ENCODE peak calls at places on chromosomes 11 and 22, in four cellular contexts. L, Q, S and G are unnamed samples.

GRCh38 chr11:31641477-31642062 is 132.0 kb downstream of the ELP4 start:
- DNase-seq in L (peak), Q (no peak), S (peak), G (peak)

GRCh38 chr11:94557391-94557790 is 9.8 kb upstream of the PIWIL4 start:
- DNase-seq in L (no peak), Q (no peak), S (no peak), G (no peak)

GRCh38 chr11:8047382-8047781 is 33.6 kb upstream of the TUB start:
- DNase-seq in L (no peak), Q (no peak), S (no peak), G (no peak)

GRCh38 chr11:22703040-22703439 is 36.6 kb downstream of the GAS2 start:
- DNase-seq in L (no peak), Q (peak), S (peak), G (no peak)

GRCh38 chr11:66045177-66045639 is 3.8 kb downstream of the GAL3ST3 start:
- DNase-seq in L (peak), Q (no peak), S (peak), G (peak)

GRCh38 chr22:31055322-31056159 is 25.6 kb upstream of the SMTN start:
- DNase-seq in L (no peak), Q (no peak), S (peak), G (no peak)

GRCh38 chr22:23696326-23696851 is 5.6 kb downstream of the RGL4 start:
- DNase-seq in L (no peak), Q (peak), S (no peak), G (no peak)

GRCh38 chr11:86179646-86180064 is 64.9 kb upstream of the EED start:
- DNase-seq in L (no peak), Q (no peak), S (peak), G (no peak)

GRCh38 chr11:47378836-47379170 is 456 bp upstream of the SPI1 start:
- DNase-seq in L (no peak), Q (no peak), S (no peak), G (no peak)

GRCh38 chr11:67496113-67496512 is 9.1 kb downstream of the PITPNM1 start:
- DNase-seq in L (no peak), Q (no peak), S (no peak), G (no peak)

GRCh38 chr11:64694821-64695365 is 28.1 kb downstream of the NRXN2 start:
- DNase-seq in L (no peak), Q (no peak), S (no peak), G (no peak)

GRCh38 chr11:60700689-60701508 is 1.5 kb downstream of the MS4A8 start:
- DNase-seq in L (no peak), Q (no peak), S (peak), G (peak)

GRCh38 chr11:10900686-10901415 is 43.0 kb upstream of the ZBED5 start:
- DNase-seq in L (no peak), Q (no peak), S (no peak), G (peak)

GRCh38 chr11:111596319-111596718 is 5.9 kb upstream of the SIK2 start:
- DNase-seq in L (no peak), Q (no peak), S (no peak), G (no peak)

GRCh38 chr22:35312198-35313059 is 12.7 kb downstream of the TOM1 start:
- DNase-seq in L (no peak), Q (no peak), S (peak), G (no peak)

GRCh38 chr11:16587670-16588069 is 150.8 kb upstream of the C11orf58 start:
- DNase-seq in L (no peak), Q (no peak), S (no peak), G (no peak)

GRCh38 chr11:128908391-128909246 is 17.5 kb downstream of the KCNJ5 start:
- DNase-seq in L (no peak), Q (no peak), S (no peak), G (no peak)

GRCh38 chr11:40134820-40135219 is 1324.6 kb downstream of the LRRC4C start:
- DNase-seq in L (no peak), Q (no peak), S (no peak), G (no peak)

GRCh38 chr11:31821779-31822574 is 10.9 kb upstream of the PAX6 start:
- DNase-seq in L (no peak), Q (no peak), S (no peak), G (no peak)

GRCh38 chr11:18522388-18522787 is 4.4 kb downstream of the TSG101 start:
- DNase-seq in L (no peak), Q (no peak), S (peak), G (peak)

GRCh38 chr11:74031310-74031676 is 22.4 kb upstream of the UCP3 start:
- DNase-seq in L (no peak), Q (no peak), S (no peak), G (no peak)

GRCh38 chr22:50141891-50142363 is 28.6 kb upstream of the PANX2 start:
- DNase-seq in L (no peak), Q (no peak), S (no peak), G (no peak)

GRCh38 chr22:29914165-29914564 is 31.2 kb downstream of the MTMR3 start:
- DNase-seq in L (no peak), Q (no peak), S (no peak), G (no peak)

GRCh38 chr22:27998511-27999410 is 79.7 kb upstream of the PITPNB start:
- DNase-seq in L (no peak), Q (no peak), S (no peak), G (no peak)

GRCh38 chr22:49815641-49816071 is 12.0 kb downstream of the BRD1 start:
- DNase-seq in L (no peak), Q (peak), S (no peak), G (no peak)

GRCh38 chr11:2558402-2558801 is 113.6 kb downstream of the KCNQ1 start:
- DNase-seq in L (no peak), Q (no peak), S (no peak), G (no peak)

GRCh38 chr11:112247198-112247597 is 13.5 kb downstream of the PLET1 start:
- DNase-seq in L (no peak), Q (no peak), S (no peak), G (no peak)

GRCh38 chr11:1437500-1437899 is 47.8 kb downstream of the BRSK2 start:
- DNase-seq in L (no peak), Q (no peak), S (peak), G (peak)

GRCh38 chr11:44982496-44983062 is 31.9 kb upstream of the TP53I11 start:
- DNase-seq in L (no peak), Q (no peak), S (no peak), G (no peak)

GRCh38 chr11:294795-295194 is 4.5 kb downstream of the IFITM5 start:
- DNase-seq in L (no peak), Q (no peak), S (no peak), G (no peak)

GRCh38 chr11:130636672-130637463 is 188.4 kb downstream of the ADAMTS15 start:
- DNase-seq in L (no peak), Q (no peak), S (peak), G (no peak)

GRCh38 chr11:82714346-82715174 is 19.1 kb downstream of the FAM181B start:
- DNase-seq in L (no peak), Q (no peak), S (no peak), G (no peak)

GRCh38 chr22:20206709-20207215 is 55.9 kb upstream of the CCDC188 start:
- DNase-seq in L (no peak), Q (no peak), S (no peak), G (peak)
- TF ChIP-seq CBX5 in L (no peak), Q (no peak), S (no peak), G (no peak)

DNA sequence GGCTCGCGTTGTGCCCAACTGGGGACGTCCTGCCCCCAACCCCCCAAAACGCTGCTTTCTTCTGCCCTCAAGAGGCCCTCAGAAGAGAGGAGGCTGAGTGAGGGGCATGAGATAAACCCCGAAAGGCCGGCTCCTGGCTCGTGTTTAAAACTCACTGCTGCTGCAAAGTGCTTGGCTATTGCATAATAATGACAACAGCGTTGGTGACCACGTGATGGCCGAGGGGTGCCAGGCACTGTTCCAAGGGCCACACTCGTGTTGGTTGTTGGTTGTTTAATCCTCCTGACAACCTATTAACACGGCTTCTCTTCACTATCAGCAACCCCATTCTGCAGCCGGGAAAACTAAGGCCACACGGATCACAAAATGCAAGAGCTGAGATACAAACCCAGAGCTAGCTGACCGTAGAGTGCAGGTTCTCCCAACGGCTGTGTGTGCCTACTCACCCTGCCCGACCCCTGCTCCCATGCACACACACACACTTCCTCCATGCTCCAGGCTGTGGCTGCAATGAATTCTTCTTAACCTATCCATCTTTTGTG is 51.0 kb downstream of the ANO1 start:
- DNase-seq in L (no peak), Q (no peak), S (no peak), G (no peak)
- TF ChIP-seq CBX5 in L (no peak), Q (no peak), S (no peak), G (no peak)

GRCh38 chr22:40028098-40028425 is 33.3 kb downstream of the FAM83F start:
- DNase-seq in L (no peak), Q (no peak), S (no peak), G (no peak)
- TF ChIP-seq CBX5 in L (no peak), Q (no peak), S (no peak), G (no peak)

DNA sequence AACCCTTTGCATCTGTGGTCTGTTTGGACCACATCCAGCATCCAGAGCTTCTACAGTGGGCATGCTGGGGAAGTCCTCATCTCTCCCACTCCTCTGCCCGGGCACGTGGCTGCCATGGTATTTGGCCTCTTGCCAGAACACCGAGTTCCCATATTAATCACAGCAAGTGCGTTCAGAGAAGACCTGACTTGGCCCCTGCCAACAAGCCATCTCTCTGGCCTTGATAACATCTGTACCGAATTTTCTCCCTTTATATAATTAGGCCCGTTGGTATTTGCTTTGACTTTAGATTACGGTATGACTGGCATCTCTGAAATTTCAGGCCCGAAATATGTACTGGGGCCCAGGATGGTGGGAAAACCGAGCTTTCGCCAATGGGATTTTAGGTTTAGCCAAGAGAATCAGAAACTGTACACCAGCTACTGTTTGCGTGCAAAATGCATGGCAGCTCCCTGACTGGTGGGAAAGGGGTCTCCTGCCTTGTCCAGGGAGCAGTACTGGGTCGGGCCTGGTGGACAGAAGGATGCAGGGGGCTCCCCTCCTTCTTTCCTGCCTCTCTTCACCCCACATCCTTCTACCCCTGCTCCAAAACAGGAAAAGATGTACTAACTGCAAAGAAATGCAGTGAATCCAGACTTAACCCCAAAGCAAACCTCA is 90.1 kb downstream of the MICAL2 start:
- DNase-seq in L (no peak), Q (no peak), S (no peak), G (no peak)
- TF ChIP-seq CBX5 in L (no peak), Q (no peak), S (no peak), G (no peak)

DNA sequence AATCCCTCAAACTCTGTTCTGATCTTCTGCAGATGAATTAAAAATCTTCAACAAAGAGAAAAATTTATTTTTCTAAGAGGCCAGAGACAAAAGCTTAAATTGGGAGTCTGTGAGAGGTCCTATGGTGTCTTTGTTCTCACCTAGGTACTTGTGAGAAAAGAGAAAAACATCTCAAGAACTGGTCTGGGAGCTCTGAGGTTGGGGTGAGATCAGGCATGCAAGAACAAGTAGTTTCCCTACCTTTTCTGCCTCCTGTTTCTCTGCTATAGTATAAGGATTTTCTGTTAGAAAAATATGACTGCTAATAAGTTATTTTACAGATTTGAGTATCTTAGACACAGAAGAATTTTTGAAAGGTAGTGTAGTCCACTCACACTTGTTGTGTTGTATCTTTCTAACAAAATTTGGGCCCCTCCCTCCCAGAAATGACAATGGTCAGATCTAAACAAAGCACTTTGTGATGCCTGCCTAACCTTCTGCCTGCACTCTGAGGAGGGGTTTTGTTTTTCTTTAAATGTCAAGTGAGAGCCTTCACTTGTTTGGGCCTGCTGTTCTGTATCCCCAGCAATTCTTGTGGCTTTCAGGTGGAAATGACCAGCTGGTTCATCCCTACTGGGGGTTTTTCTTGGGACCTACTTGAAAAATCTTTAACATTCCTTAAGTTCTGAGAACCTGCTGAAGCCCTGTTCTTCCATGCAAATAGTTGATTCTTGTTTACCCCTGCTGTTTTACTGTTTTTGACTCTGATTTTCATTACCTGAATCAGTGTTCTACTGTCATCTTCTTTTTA is 13.6 kb upstream of the OR51S1 start:
- DNase-seq in L (peak), Q (no peak), S (no peak), G (no peak)
- TF ChIP-seq CBX5 in L (no peak), Q (no peak), S (no peak), G (no peak)

GRCh38 chr11:105861225-105861624 is 160.8 kb downstream of the MSANTD4 start:
- DNase-seq in L (no peak), Q (no peak), S (no peak), G (no peak)
- TF ChIP-seq CBX5 in L (no peak), Q (no peak), S (no peak), G (no peak)